ENCODE peak calls at places on chromosomes 2 and 18, in seven cellular contexts. U is neural progenitor cell, P is colonic mucosa, Z is endothelial cell of umbilical vein, N is mammary epithelial cell, E is GM23248, A is PC-3. C is an unnamed sample.

GRCh38 chr2:44934024-44934423 is 7.5 kb upstream of the SIX3 start:
- DNase-seq in U (peak; percentile 65), P (no peak), Z (no peak), N (no peak), E (no peak), A (no peak), C (no peak)

GRCh38 chr2:200702646-200703118 is 109.0 kb upstream of the BZW1 start:
- DNase-seq in U (no peak), P (no peak), Z (no peak), N (peak; percentile 3), E (no peak), A (peak; percentile 49), C (no peak)

GRCh38 chr2:201699384-201699783 is 940 bp upstream of the MPP4 start:
- DNase-seq in U (no peak), P (no peak), Z (peak; percentile 62), N (no peak), E (peak; percentile 15), A (no peak), C (no peak)

GRCh38 chr2:153873062-153874048 is 1.6 kb downstream of the GALNT13 start:
- DNase-seq in U (peak; percentile 80), P (no peak), Z (no peak), N (no peak), E (no peak), A (no peak), C (no peak)

GRCh38 chr2:192157776-192158175 is 37.0 kb downstream of the TMEFF2 start:
- DNase-seq in U (no peak), P (no peak), Z (no peak), N (no peak), E (no peak), A (no peak), C (no peak)

GRCh38 chr2:175929850-175930249 is 72.2 kb downstream of the LNPK start:
- DNase-seq in U (no peak), P (no peak), Z (no peak), N (peak; percentile 33), E (peak; percentile 77), A (no peak), C (peak; percentile 76)

GRCh38 chr2:42267530-42267929 is 93.5 kb downstream of the COX7A2L start:
- DNase-seq in U (no peak), P (no peak), Z (no peak), N (no peak), E (no peak), A (no peak), C (no peak)

GRCh38 chr2:222942556-222942955 is 81.7 kb downstream of the ACSL3 start:
- DNase-seq in U (no peak), P (no peak), Z (no peak), N (no peak), E (no peak), A (peak; percentile 34), C (no peak)

GRCh38 chr18:57813245-57813644 is 10.1 kb upstream of the ATP8B1 start:
- DNase-seq in U (no peak), P (no peak), Z (peak; percentile 84), N (peak; percentile 86), E (peak; percentile 93), A (peak; percentile 95), C (peak; percentile 64)

GRCh38 chr2:180191352-180192124 is 184.4 kb upstream of the CWC22 start:
- DNase-seq in U (no peak), P (no peak), Z (peak; percentile 1), N (no peak), E (peak; percentile 14), A (peak; percentile 21), C (no peak)

GRCh38 chr2:127121341-127121740 is 14.4 kb upstream of the BIN1 start:
- DNase-seq in U (no peak), P (peak; percentile 15), Z (no peak), N (no peak), E (no peak), A (no peak), C (no peak)

GRCh38 chr2:127115471-127116199 is 8.7 kb upstream of the BIN1 start:
- DNase-seq in U (no peak), P (peak; percentile 37), Z (no peak), N (no peak), E (no peak), A (no peak), C (no peak)

GRCh38 chr2:127118038-127118437 is 11.1 kb upstream of the BIN1 start:
- DNase-seq in U (no peak), P (peak; percentile 12), Z (no peak), N (no peak), E (no peak), A (no peak), C (no peak)

GRCh38 chr2:127118467-127118866 is 11.5 kb upstream of the BIN1 start:
- DNase-seq in U (no peak), P (peak; percentile 12), Z (no peak), N (no peak), E (no peak), A (no peak), C (no peak)

DNA sequence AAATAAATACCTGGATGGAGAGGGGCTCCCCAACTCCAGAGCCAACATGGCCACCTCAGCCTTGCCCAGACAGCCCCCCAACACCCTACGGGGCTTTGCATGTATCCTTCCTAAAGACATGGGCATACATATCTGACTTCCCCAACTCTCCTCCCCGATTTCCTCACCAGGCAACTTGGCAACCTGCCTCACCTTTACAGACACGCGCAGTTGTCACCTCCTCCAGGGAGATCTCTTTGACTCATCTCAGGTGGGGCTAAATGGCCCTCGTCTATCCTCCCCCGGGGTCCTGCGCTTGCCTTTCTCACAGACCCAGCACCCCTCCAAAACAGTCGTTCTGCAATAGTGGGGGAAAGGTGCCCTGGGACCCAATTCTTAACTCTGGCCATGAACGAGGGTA is 10.6 kb upstream of the BIN1 start:
- DNase-seq in U (no peak), P (peak; percentile 15), Z (no peak), N (no peak), E (no peak), A (no peak), C (no peak)
- H3K9ac ChIP-seq in U (no peak overlapping the region), P (no peak overlapping the region), Z (no peak overlapping the region), N (no peak overlapping the region), E (no peak overlapping the region), A (no peak overlapping the region), C (no peak overlapping the region)

GRCh38 chr18:59301974-59302373 is 16.5 kb downstream of the CPLX4 start:
- DNase-seq in U (no peak), P (no peak), Z (no peak), N (no peak), E (no peak), A (no peak), C (no peak)

GRCh38 chr18:59303656-59304055 is 14.8 kb downstream of the CPLX4 start:
- DNase-seq in U (no peak), P (no peak), Z (no peak), N (no peak), E (no peak), A (no peak), C (no peak)

GRCh38 chr18:59300676-59301285 is 17.7 kb downstream of the CPLX4 start:
- DNase-seq in U (no peak), P (no peak), Z (no peak), N (peak; percentile 75), E (no peak), A (peak; percentile 84), C (no peak)

GRCh38 chr18:59305295-59305694 is 13.2 kb downstream of the CPLX4 start:
- DNase-seq in U (no peak), P (no peak), Z (no peak), N (no peak), E (no peak), A (no peak), C (no peak)

DNA sequence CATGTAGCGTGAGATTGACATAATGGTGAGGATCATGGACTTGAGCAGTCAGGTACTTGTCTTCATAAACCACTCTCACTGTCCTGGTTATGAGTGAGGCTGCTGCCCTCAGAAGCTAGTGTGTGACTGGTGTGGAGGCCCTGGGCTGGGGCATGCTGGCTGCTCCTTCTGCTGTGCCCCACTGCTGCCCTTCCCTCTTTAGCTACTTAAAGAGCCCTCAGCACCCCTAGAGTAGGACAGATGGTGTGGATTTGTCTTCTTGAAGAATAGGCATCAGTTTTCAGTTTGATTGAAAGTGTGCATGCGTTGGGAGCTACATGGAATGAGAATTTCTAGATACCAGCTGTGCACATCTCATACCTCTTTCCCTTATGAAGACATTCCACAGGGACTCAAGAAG is 15.4 kb downstream of the CPLX4 start:
- DNase-seq in U (no peak), P (no peak), Z (no peak), N (no peak), E (no peak), A (no peak), C (no peak)
- H3K27me3 ChIP-seq in U (peaks cover 18% of the 10 kb centered on the region), P (no peaks in the 10 kb centered on the region), Z (peaks cover 13% of the 10 kb centered on the region), N (no peaks in the 10 kb centered on the region), E (peaks cover 61% of the 10 kb centered on the region), A (no peaks in the 10 kb centered on the region), C (peaks cover 63% of the 10 kb centered on the region)

GRCh38 chr2:26503238-26503880 is 25.4 kb upstream of the OTOF start:
- DNase-seq in U (peak; percentile 93), P (peak; percentile 88), Z (peak; percentile 71), N (peak; percentile 44), E (peak; percentile 84), A (peak; percentile 66), C (peak; percentile 62)

GRCh38 chr2:26506279-26506678 is 28.4 kb upstream of the OTOF start:
- DNase-seq in U (no peak), P (no peak), Z (peak; percentile 23), N (no peak), E (no peak), A (no peak), C (no peak)

GRCh38 chr2:26500406-26500805 is 22.5 kb upstream of the OTOF start:
- DNase-seq in U (no peak), P (no peak), Z (no peak), N (no peak), E (no peak), A (no peak), C (no peak)

GRCh38 chr2:26509141-26509540 is 31.2 kb upstream of the OTOF start:
- DNase-seq in U (no peak), P (no peak), Z (no peak), N (no peak), E (no peak), A (no peak), C (no peak)

DNA sequence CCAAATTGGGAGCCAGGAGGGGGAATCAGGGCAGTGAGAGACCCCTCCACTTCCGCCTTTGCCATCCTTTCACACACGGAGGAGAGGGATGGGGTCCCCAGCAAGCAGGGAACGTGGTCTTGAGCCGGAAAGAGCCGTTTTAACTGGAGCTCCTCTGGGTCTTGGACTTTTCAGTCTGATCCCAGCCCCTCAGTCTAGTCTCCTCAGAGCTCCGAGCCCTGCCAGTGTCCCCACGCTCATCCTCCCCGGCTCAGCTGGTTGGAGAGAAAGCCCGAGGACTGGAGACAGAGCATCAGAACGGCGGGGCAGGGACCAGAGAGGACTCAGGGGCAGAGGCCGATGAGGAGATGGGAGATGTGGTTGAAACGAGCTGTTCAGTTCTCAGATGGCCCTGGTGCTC is 26.1 kb upstream of the OTOF start:
- DNase-seq in U (no peak), P (no peak), Z (no peak), N (no peak), E (no peak), A (no peak), C (no peak)
- H3K9ac ChIP-seq in U (no peak overlapping the region), P (no peak overlapping the region), Z (no peak overlapping the region), N (no peak overlapping the region), E (peak overlapping the region; percentile 61), A (no peak overlapping the region), C (no peak overlapping the region)

DNA sequence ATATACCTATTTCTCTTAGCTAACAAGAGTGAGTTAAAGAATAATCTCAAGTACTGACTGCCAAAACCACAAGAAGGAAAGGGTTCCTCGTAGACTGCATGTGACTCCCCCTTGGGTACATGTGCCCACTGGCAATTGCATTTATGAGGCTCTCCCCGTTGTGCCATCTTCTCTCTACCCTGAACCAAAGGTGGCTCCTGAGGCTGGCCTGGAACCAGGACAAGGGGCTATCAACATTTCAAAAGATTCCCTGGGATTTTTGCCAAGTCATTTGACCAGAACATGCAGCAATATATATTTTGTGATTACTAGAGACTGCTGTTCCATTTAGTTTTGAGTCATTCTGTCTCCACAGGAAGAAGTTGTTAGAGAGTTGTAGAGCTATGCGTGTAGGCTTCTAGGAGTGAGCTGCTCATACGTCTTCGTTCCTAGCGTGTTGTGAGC is 45.8 kb downstream of the LAMA3 start:
- DNase-seq in U (no peak), P (peak; percentile 35), Z (peak; percentile 7), N (no peak), E (no peak), A (no peak), C (peak; percentile 48)
- H3K27me3 ChIP-seq in U (no peaks in the 10 kb centered on the region), P (no peaks in the 10 kb centered on the region), Z (no peaks in the 10 kb centered on the region), N (no peaks in the 10 kb centered on the region), E (no peaks in the 10 kb centered on the region), A (no peaks in the 10 kb centered on the region), C (peaks cover 7% of the 10 kb centered on the region)